ENCODE peak calls at places on chromosome 22, in five cellular contexts. One of them, this sample, is unnamed.
A peak's percentile ranks its signal among the peaks of the same experiment; 100 is the strongest.

GRCh38 chr22:39518124-39518786 is 2.1 kb upstream of the ATF4 start:
- DNase-seq in HT1080: no peak
- DNase-seq in epithelial cell of esophagus: no peak
- DNase-seq in SK-MEL-5: no peak
- DNase-seq in left ventricle myocardium inferior: no peak
- DNase-seq in this sample: no peak

GRCh38 chr22:35056486-35056885 is 9.5 kb upstream of the ISX start:
- DNase-seq in SK-MEL-5: no peak
- DNase-seq in left ventricle myocardium inferior: no peak
- DNase-seq in epithelial cell of esophagus: no peak
- DNase-seq in HT1080: no peak
- DNase-seq in this sample: no peak

GRCh38 chr22:33381531-33382406 is 323.6 kb upstream of the SYN3 start:
- DNase-seq in epithelial cell of esophagus: no peak
- DNase-seq in HT1080: no peak
- DNase-seq in SK-MEL-5: no peak
- DNase-seq in left ventricle myocardium inferior: no peak
- DNase-seq in this sample: no peak

GRCh38 chr22:46072981-46073682 is 77.2 kb upstream of the PPARA start:
- DNase-seq in SK-MEL-5: no peak
- DNase-seq in HT1080: peak; percentile 27
- DNase-seq in left ventricle myocardium inferior: peak; percentile 8
- DNase-seq in epithelial cell of esophagus: no peak
- DNase-seq in this sample: no peak

GRCh38 chr22:41036924-41037323 is 55.5 kb upstream of the EP300 start:
- DNase-seq in left ventricle myocardium inferior: no peak
- DNase-seq in epithelial cell of esophagus: no peak
- DNase-seq in SK-MEL-5: no peak
- DNase-seq in HT1080: no peak
- DNase-seq in this sample: no peak

GRCh38 chr22:42433754-42434153 is 1.6 kb upstream of the NFAM1 start:
- DNase-seq in HT1080: no peak
- DNase-seq in left ventricle myocardium inferior: no peak
- DNase-seq in epithelial cell of esophagus: peak; percentile 91
- DNase-seq in SK-MEL-5: no peak
- DNase-seq in this sample: no peak

GRCh38 chr22:18909556-18909955 is 3.4 kb downstream of the DGCR6 start:
- DNase-seq in left ventricle myocardium inferior: no peak
- DNase-seq in SK-MEL-5: no peak
- DNase-seq in HT1080: no peak
- DNase-seq in epithelial cell of esophagus: no peak
- DNase-seq in this sample: no peak

GRCh38 chr22:35783943-35784614 is 66.4 kb downstream of the APOL5 start:
- DNase-seq in left ventricle myocardium inferior: no peak
- DNase-seq in SK-MEL-5: no peak
- DNase-seq in epithelial cell of esophagus: peak; percentile 89
- DNase-seq in HT1080: peak; percentile 46
- DNase-seq in this sample: no peak

GRCh38 chr22:23376256-23376655 is 195.9 kb downstream of the BCR start:
- DNase-seq in SK-MEL-5: peak; percentile 81
- DNase-seq in HT1080: peak; percentile 48
- DNase-seq in epithelial cell of esophagus: peak; percentile 39
- DNase-seq in left ventricle myocardium inferior: no peak
- DNase-seq in this sample: no peak

GRCh38 chr22:42905702-42906183 is 48.7 kb upstream of the ARFGAP3 start:
- DNase-seq in left ventricle myocardium inferior: peak; percentile 74
- DNase-seq in HT1080: no peak
- DNase-seq in SK-MEL-5: no peak
- DNase-seq in epithelial cell of esophagus: no peak
- DNase-seq in this sample: peak; percentile 15

GRCh38 chr22:17665884-17666283 is 27.3 kb downstream of the BCL2L13 start:
- DNase-seq in HT1080: no peak
- DNase-seq in epithelial cell of esophagus: no peak
- DNase-seq in left ventricle myocardium inferior: no peak
- DNase-seq in SK-MEL-5: no peak
- DNase-seq in this sample: no peak

GRCh38 chr22:36149464-36149863 is 11.1 kb downstream of the APOL3 start:
- DNase-seq in left ventricle myocardium inferior: no peak
- DNase-seq in epithelial cell of esophagus: peak; percentile 52
- DNase-seq in HT1080: no peak
- DNase-seq in SK-MEL-5: no peak
- DNase-seq in this sample: no peak

GRCh38 chr22:44070029-44070428 is 45.9 kb downstream of the PARVB start:
- DNase-seq in left ventricle myocardium inferior: no peak
- DNase-seq in HT1080: no peak
- DNase-seq in epithelial cell of esophagus: no peak
- DNase-seq in SK-MEL-5: no peak
- DNase-seq in this sample: no peak

GRCh38 chr22:38733329-38734202 is 22.2 kb downstream of the SUN2 start:
- DNase-seq in epithelial cell of esophagus: peak; percentile 46
- DNase-seq in SK-MEL-5: peak; percentile 33
- DNase-seq in left ventricle myocardium inferior: peak; percentile 64
- DNase-seq in HT1080: no peak
- DNase-seq in this sample: peak; percentile 74

GRCh38 chr22:30001459-30001858 is 78.8 kb upstream of the HORMAD2 start:
- DNase-seq in SK-MEL-5: no peak
- DNase-seq in left ventricle myocardium inferior: no peak
- DNase-seq in epithelial cell of esophagus: no peak
- DNase-seq in HT1080: no peak
- DNase-seq in this sample: no peak

GRCh38 chr22:29016067-29016938 is 45.3 kb downstream of the C22orf31 start:
- DNase-seq in left ventricle myocardium inferior: no peak
- DNase-seq in HT1080: no peak
- DNase-seq in epithelial cell of esophagus: no peak
- DNase-seq in SK-MEL-5: no peak
- DNase-seq in this sample: no peak

GRCh38 chr22:24803064-24803542 is 2.9 kb upstream of the SGSM1 start:
- DNase-seq in epithelial cell of esophagus: peak; percentile 51
- DNase-seq in left ventricle myocardium inferior: peak; percentile 41
- DNase-seq in SK-MEL-5: peak; percentile 69
- DNase-seq in HT1080: peak; percentile 11
- DNase-seq in this sample: peak; percentile 78

GRCh38 chr22:39419096-39419495 is 19.5 kb downstream of the TAB1 start:
- DNase-seq in epithelial cell of esophagus: no peak
- DNase-seq in SK-MEL-5: no peak
- DNase-seq in left ventricle myocardium inferior: no peak
- DNase-seq in HT1080: no peak
- DNase-seq in this sample: no peak

GRCh38 chr22:29503811-29504372 is 23.9 kb downstream of the NEFH start:
- DNase-seq in left ventricle myocardium inferior: peak; percentile 49
- DNase-seq in HT1080: peak; percentile 47
- DNase-seq in SK-MEL-5: peak; percentile 29
- DNase-seq in epithelial cell of esophagus: peak; percentile 34
- DNase-seq in this sample: no peak

GRCh38 chr22:26485991-26486390 is 2.3 kb downstream of the SRRD start:
- DNase-seq in left ventricle myocardium inferior: no peak
- DNase-seq in SK-MEL-5: no peak
- DNase-seq in epithelial cell of esophagus: no peak
- DNase-seq in HT1080: no peak
- DNase-seq in this sample: no peak

GRCh38 chr22:43561421-43562178 is 149.8 kb downstream of the MPPED1 start:
- DNase-seq in left ventricle myocardium inferior: no peak
- DNase-seq in HT1080: no peak
- DNase-seq in epithelial cell of esophagus: no peak
- DNase-seq in SK-MEL-5: no peak
- DNase-seq in this sample: peak; percentile 74

GRCh38 chr22:31347251-31348008 is 1.3 kb upstream of the PATZ1 start:
- DNase-seq in HT1080: no peak
- DNase-seq in epithelial cell of esophagus: peak; percentile 74
- DNase-seq in left ventricle myocardium inferior: peak; percentile 68
- DNase-seq in SK-MEL-5: peak; percentile 77
- DNase-seq in this sample: peak; percentile 73

GRCh38 chr22:39593931-39594285 is 23.4 kb downstream of the CACNA1I start:
- DNase-seq in left ventricle myocardium inferior: no peak
- DNase-seq in HT1080: no peak
- DNase-seq in epithelial cell of esophagus: no peak
- DNase-seq in SK-MEL-5: no peak
- DNase-seq in this sample: no peak

GRCh38 chr22:38429460-38430128 is 25.4 kb downstream of the KCNJ4 start:
- DNase-seq in HT1080: no peak
- DNase-seq in SK-MEL-5: no peak
- DNase-seq in left ventricle myocardium inferior: no peak
- DNase-seq in epithelial cell of esophagus: no peak
- DNase-seq in this sample: no peak

GRCh38 chr22:41009222-41009948 is 58.2 kb downstream of the RBX1 start:
- DNase-seq in SK-MEL-5: no peak
- DNase-seq in epithelial cell of esophagus: peak; percentile 30
- DNase-seq in HT1080: peak; percentile 47
- DNase-seq in left ventricle myocardium inferior: no peak
- DNase-seq in this sample: no peak

GRCh38 chr22:23245799-23246136 is 65.5 kb downstream of the BCR start:
- DNase-seq in left ventricle myocardium inferior: no peak
- DNase-seq in epithelial cell of esophagus: no peak
- DNase-seq in SK-MEL-5: no peak
- DNase-seq in HT1080: no peak
- DNase-seq in this sample: no peak

This sample was measured in SK-N-SH.